ENCODE peak calls at places on chromosomes 2 and 18, in eight cellular contexts. N, Y, E, Q, Z, T, J and B are unnamed samples.

GRCh38 chr18:73895701-73896100 is 251.9 kb downstream of the FBXO15 start:
- DNase-seq in E (no peak), Y (no peak), N (no peak), J (no peak), Z (no peak), T (no peak), Q (no peak), B (no peak)

GRCh38 chr2:3751832-3752231 is 48.5 kb downstream of the DCDC2C start:
- DNase-seq in Y (no peak), Q (no peak), E (no peak), Z (no peak), T (no peak), N (no peak), J (no peak), B (no peak)

GRCh38 chr2:239978381-239978780 is 46.8 kb downstream of the NDUFA10 start:
- DNase-seq in J (no peak), Z (no peak), E (peak), Y (no peak), Q (no peak), T (no peak), N (no peak), B (no peak)

GRCh38 chr2:127498386-127498785 is 27.9 kb downstream of the IWS1 start:
- DNase-seq in N (no peak), E (peak), Z (no peak), J (no peak), T (no peak), Q (no peak), Y (no peak), B (peak)

GRCh38 chr2:225895126-225895525 is 495.6 kb downstream of the NYAP2 start:
- DNase-seq in Z (no peak), T (no peak), J (no peak), Q (no peak), Y (no peak), N (no peak), E (peak), B (no peak)

GRCh38 chr18:49335677-49336076 is 124.8 kb downstream of the DYM start:
- DNase-seq in N (no peak), T (no peak), J (no peak), Q (no peak), Y (no peak), E (no peak), Z (no peak), B (peak)

GRCh38 chr2:79005211-79005610 is 20.3 kb upstream of the REG3G start:
- DNase-seq in E (no peak), Q (no peak), J (no peak), N (no peak), T (no peak), Y (no peak), Z (no peak), B (no peak)

GRCh38 chr18:22198163-22198562 is 28.8 kb downstream of the GATA6 start:
- DNase-seq in T (no peak), E (no peak), Q (no peak), N (no peak), J (no peak), Y (no peak), Z (no peak), B (no peak)

GRCh38 chr2:7905756-7906155 is 776.1 kb upstream of the ID2 start:
- DNase-seq in J (no peak), E (no peak), Q (no peak), Z (no peak), N (no peak), Y (no peak), T (no peak), B (no peak)

GRCh38 chr2:222561817-222562424 is 94.0 kb downstream of the FARSB start:
- DNase-seq in Z (no peak), J (peak), T (peak), N (peak), Q (no peak), Y (no peak), E (peak), B (peak)

GRCh38 chr18:2961828-2962227 is 51.1 kb downstream of the LPIN2 start:
- DNase-seq in Y (no peak), N (no peak), J (no peak), Q (no peak), E (peak), T (no peak), Z (no peak), B (no peak)

GRCh38 chr2:127104881-127105655 is 1.9 kb downstream of the BIN1 start:
- DNase-seq in Y (peak), Q (peak), J (peak), E (no peak), T (no peak), N (no peak), Z (peak), B (no peak)

GRCh38 chr2:17879137-17879912 is 858 bp downstream of the KCNS3 start:
- DNase-seq in E (peak), J (peak), Y (peak), Q (peak), T (peak), N (peak), Z (no peak), B (no peak)

GRCh38 chr2:234164499-234165409 is 114.3 kb downstream of the SPP2 start:
- DNase-seq in T (no peak), Y (no peak), N (no peak), Z (peak), E (no peak), Q (no peak), J (no peak), B (no peak)

GRCh38 chr2:44135771-44136170 is 32.9 kb upstream of the PPM1B start:
- DNase-seq in T (no peak), E (peak), Z (no peak), N (no peak), Q (no peak), J (no peak), Y (no peak), B (no peak)

GRCh38 chr2:126976721-126977328 is 78.1 kb downstream of the TEX51 start:
- DNase-seq in Q (no peak), J (no peak), N (no peak), T (no peak), E (no peak), Y (no peak), Z (no peak), B (no peak)

GRCh38 chr2:140580799-140581198 is 1550.0 kb downstream of the LRP1B start:
- DNase-seq in N (no peak), Z (no peak), E (no peak), T (no peak), Q (no peak), J (no peak), Y (no peak), B (no peak)

GRCh38 chr2:121052023-121052422 is 233.0 kb downstream of the TFCP2L1 start:
- DNase-seq in Q (no peak), J (no peak), T (peak), E (no peak), Y (no peak), Z (no peak), N (no peak), B (no peak)

GRCh38 chr2:7007846-7008741 is 90.9 kb downstream of the RNF144A start:
- DNase-seq in Y (peak), E (no peak), J (peak), Q (peak), Z (peak), N (no peak), T (peak), B (peak)

GRCh38 chr18:46171331-46171730 is 67.1 kb downstream of the HAUS1 start:
- DNase-seq in Y (no peak), N (no peak), E (no peak), T (no peak), J (no peak), Q (no peak), Z (no peak), B (no peak)

GRCh38 chr18:46169464-46169941 is 65.3 kb downstream of the HAUS1 start:
- DNase-seq in J (no peak), T (no peak), Y (no peak), Q (no peak), Z (no peak), E (peak), N (no peak), B (peak)

GRCh38 chr18:46174317-46175039 is 70.3 kb downstream of the HAUS1 start:
- DNase-seq in Y (peak), T (peak), Q (peak), J (peak), Z (no peak), N (no peak), E (peak), B (peak)

GRCh38 chr18:46179306-46179705 is 75.1 kb downstream of the HAUS1 start:
- DNase-seq in E (no peak), N (no peak), Z (no peak), J (no peak), T (no peak), Q (no peak), Y (no peak), B (no peak)

GRCh38 chr18:46173393-46174316 is 69.5 kb downstream of the HAUS1 start:
- DNase-seq in N (peak), Q (peak), Y (peak), T (peak), Z (peak), E (peak), J (peak), B (peak)
- TF ChIP-seq POLR2A in N (peak), Q (peak), Y (peak), T (peak), Z (peak), E (peak), J (peak), B (peak)

GRCh38 chr2:230949966-230950832 is 25.2 kb upstream of the GPR55 start:
- DNase-seq in T (peak), J (no peak), E (no peak), Q (no peak), N (no peak), Y (no peak), Z (no peak), B (no peak)

GRCh38 chr2:230947235-230947576 is 22.2 kb upstream of the GPR55 start:
- DNase-seq in Y (no peak), N (no peak), J (no peak), T (no peak), E (no peak), Z (no peak), Q (no peak), B (no peak)

GRCh38 chr2:230950833-230951339 is 25.8 kb upstream of the GPR55 start:
- DNase-seq in J (no peak), N (no peak), Y (no peak), E (no peak), T (peak), Z (no peak), Q (no peak), B (no peak)

GRCh38 chr2:230946429-230947234 is 21.6 kb upstream of the GPR55 start:
- DNase-seq in E (no peak), J (no peak), Q (no peak), Z (no peak), T (peak), Y (no peak), N (no peak), B (no peak)

GRCh38 chr2:230947908-230948365 is 22.9 kb upstream of the GPR55 start:
- DNase-seq in E (no peak), J (no peak), Z (peak), N (no peak), Q (no peak), Y (no peak), T (peak), B (no peak)
- TF ChIP-seq POLR2A in E (no peak), J (no peak), Z (no peak), N (no peak), Q (no peak), Y (no peak), T (no peak), B (no peak)

GRCh38 chr2:64987963-64988419 is 1.2 kb upstream of the SLC1A4 start:
- DNase-seq in N (no peak), E (peak), Z (no peak), T (no peak), J (no peak), Q (no peak), Y (no peak), B (no peak)

GRCh38 chr2:64989982-64990614 is 899 bp downstream of the SLC1A4 start:
- DNase-seq in N (no peak), E (no peak), J (peak), T (peak), Y (no peak), Z (no peak), Q (no peak), B (peak)

GRCh38 chr2:64989126-64989981 is at the start of gene SLC1A4:
- DNase-seq in E (peak), Z (peak), N (peak), J (peak), Y (peak), Q (peak), T (peak), B (peak)

GRCh38 chr2:64987001-64987962 is 1.9 kb upstream of the SLC1A4 start:
- DNase-seq in Q (no peak), J (no peak), Y (no peak), T (no peak), Z (no peak), N (no peak), E (peak), B (no peak)

DNA sequence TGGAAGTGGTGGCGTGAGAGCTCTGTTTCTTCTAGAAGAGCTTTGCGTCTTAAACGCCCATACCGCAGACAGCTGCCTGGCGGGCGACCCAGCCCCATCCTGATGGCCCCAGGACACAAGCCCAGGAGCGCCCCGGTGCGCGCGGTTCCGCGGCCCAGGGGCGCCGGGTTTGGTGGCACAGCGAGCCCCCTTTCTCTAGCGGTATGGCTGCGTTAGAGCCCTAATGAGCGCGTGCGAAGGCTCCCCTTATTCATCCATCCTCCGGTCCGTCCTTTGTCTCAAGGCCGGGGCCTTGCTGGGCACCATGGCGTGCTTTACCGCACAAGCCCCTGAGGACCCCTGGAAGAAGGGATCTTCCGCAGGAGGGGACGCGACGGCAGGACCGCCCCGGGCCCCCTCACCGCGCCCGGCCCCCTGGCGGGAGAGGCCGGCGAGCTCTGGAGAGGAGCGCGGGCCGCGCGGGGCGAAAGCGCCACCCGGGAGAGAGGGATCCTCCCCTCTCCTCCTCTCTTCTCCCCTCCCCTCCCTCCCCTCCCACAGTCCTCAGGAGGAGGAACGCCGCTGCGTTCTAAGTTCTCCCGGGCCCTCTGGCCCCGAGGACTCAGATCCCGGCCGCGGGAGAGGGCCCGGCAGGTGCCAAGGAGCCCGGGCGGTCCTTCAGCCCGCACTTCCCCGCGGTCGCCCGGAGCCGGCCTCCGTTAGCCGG is 626 bp upstream of the SLC1A4 start:
- DNase-seq in Q (peak), T (peak), Z (peak), E (peak), J (peak), N (peak), Y (peak), B (peak)
- TF ChIP-seq POLR2A in Q (peak), T (no peak), Z (peak), E (peak), J (peak), N (no peak), Y (peak), B (no peak)

GRCh38 chr2:85420743-85421705 is 2.5 kb downstream of the SH2D6 start:
- DNase-seq in N (no peak), Q (peak), J (peak), Y (peak), Z (peak), T (peak), E (peak), B (peak)

GRCh38 chr2:85419009-85419711 is 646 bp downstream of the SH2D6 start:
- DNase-seq in N (no peak), J (no peak), Y (no peak), E (no peak), T (no peak), Q (no peak), Z (no peak), B (peak)

GRCh38 chr2:85414761-85415498 is 3.6 kb upstream of the SH2D6 start:
- DNase-seq in Y (no peak), Z (no peak), J (no peak), E (no peak), Q (no peak), N (no peak), T (no peak), B (peak)

GRCh38 chr2:85421706-85422457 is 3.4 kb downstream of the SH2D6 start:
- DNase-seq in T (peak), Y (no peak), N (no peak), Z (no peak), J (peak), E (no peak), Q (no peak), B (peak)

GRCh38 chr2:85418132-85419008 is at the start of gene SH2D6:
- DNase-seq in T (peak), Y (peak), Q (peak), N (peak), Z (peak), E (peak), J (peak), B (peak)
- TF ChIP-seq POLR2A in T (no peak), Y (peak), Q (peak), N (peak), Z (peak), E (peak), J (peak), B (peak)

GRCh38 chr2:55923091-55923977 is at the start of gene EFEMP1:
- DNase-seq in Z (peak), Y (peak), Q (peak), J (peak), T (peak), E (peak), N (no peak), B (no peak)
- TF ChIP-seq POLR2A in Z (no peak), Y (no peak), Q (peak), J (peak), T (no peak), E (peak), N (no peak), B (no peak)

DNA sequence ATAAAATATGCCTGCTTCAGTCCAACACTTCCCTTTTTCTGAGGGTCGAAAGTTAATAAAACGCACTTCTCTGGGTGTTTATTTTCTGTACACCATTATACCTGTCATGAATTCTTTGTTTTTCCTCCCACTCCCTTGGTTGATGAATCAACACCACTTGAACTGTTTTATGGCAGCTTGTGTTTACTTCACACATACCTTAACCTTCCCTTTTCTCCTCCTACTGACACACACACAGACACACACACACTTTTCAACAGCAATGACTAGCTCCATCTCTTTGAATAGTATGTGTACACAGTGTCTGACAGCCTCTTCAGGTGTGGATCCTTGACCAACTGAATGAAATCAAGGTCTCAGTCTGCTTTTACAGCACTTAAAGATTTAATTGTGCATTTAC is 91.3 kb downstream of the SATB2 start:
- DNase-seq in T (no peak), Y (no peak), Q (no peak), E (peak), Z (no peak), J (no peak), N (no peak), B (no peak)
- TF ChIP-seq POLR2A in T (no peak), Y (no peak), Q (no peak), E (no peak), Z (no peak), J (no peak), N (no peak), B (no peak)